ENCODE peak calls at places on chromosomes 1 and 21, in six cellular contexts. R is brain microvascular endothelial cell, W is NCI-H1694, C is uterus, Y is T-cell, G is NCI-H510A treated with DMSO at 0.1 percent for 48 hours. B is an unnamed sample.
A peak's percentile ranks its signal among the peaks of the same experiment; 100 is the strongest.

GRCh38 chr1:63087966-63088365 is 234.4 kb upstream of the FOXD3 start:
- DNase-seq in C (no peak), W (no peak), Y (no peak), G (no peak), R (peak; percentile 37), B (peak; percentile 59)

GRCh38 chr1:41325801-41326200 is 35.4 kb upstream of the FOXO6 start:
- DNase-seq in Y (no peak), G (no peak), C (no peak), R (peak; percentile 72), W (no peak), B (peak; percentile 16)

GRCh38 chr21:44800971-44801467 is 601 bp downstream of the UBE2G2 start:
- DNase-seq in G (peak; percentile 17), R (no peak), Y (no peak), W (peak; percentile 54), C (no peak), B (peak; percentile 35)

GRCh38 chr1:243261389-243261788 is 5.5 kb downstream of the SDCCAG8 start:
- DNase-seq in W (no peak), G (no peak), C (no peak), Y (no peak), R (no peak), B (no peak)

GRCh38 chr21:45577806-45578801 is 35.9 kb upstream of the SLC19A1 start:
- DNase-seq in Y (no peak), C (peak; percentile 11), R (no peak), G (peak; percentile 27), W (no peak), B (no peak)

GRCh38 chr1:204503122-204503912 is 8.7 kb upstream of the PIK3C2B start:
- DNase-seq in Y (no peak), C (no peak), G (peak; percentile 90), W (peak; percentile 81), R (peak; percentile 64), B (peak; percentile 67)

GRCh38 chr1:175714350-175714749 is 29.0 kb downstream of the TNR start:
- DNase-seq in G (no peak), Y (no peak), C (no peak), R (no peak), W (no peak), B (no peak)

GRCh38 chr1:119316870-119317416 is 51.6 kb upstream of the HAO2 start:
- DNase-seq in C (no peak), Y (no peak), W (no peak), G (no peak), R (no peak), B (no peak)

GRCh38 chr1:168921514-168922106 is 184.9 kb upstream of the ATP1B1 start:
- DNase-seq in G (no peak), C (no peak), Y (no peak), W (no peak), R (no peak), B (no peak)

GRCh38 chr1:118049981-118050380 is 120.4 kb downstream of the WDR3 start:
- DNase-seq in C (no peak), G (peak; percentile 16), Y (no peak), W (no peak), R (no peak), B (no peak)

GRCh38 chr21:14071902-14072734 is 138.6 kb downstream of the LIPI start:
- DNase-seq in Y (no peak), W (no peak), G (no peak), C (no peak), R (no peak), B (no peak)

GRCh38 chr1:7652551-7653098 is 118.5 kb upstream of the VAMP3 start:
- DNase-seq in C (no peak), R (no peak), G (no peak), W (no peak), Y (no peak), B (no peak)

GRCh38 chr1:11080931-11081330 is 18.7 kb downstream of the EXOSC10 start:
- DNase-seq in Y (no peak), W (no peak), C (no peak), R (no peak), G (no peak), B (no peak)

GRCh38 chr1:177945943-177946650 is 23.8 kb downstream of the SEC16B start:
- DNase-seq in G (peak; percentile 59), R (peak; percentile 60), C (peak; percentile 75), Y (no peak), W (peak; percentile 75), B (peak; percentile 51)

GRCh38 chr1:200890818-200891773 is 3.6 kb upstream of the INAVA start:
- DNase-seq in R (peak; percentile 24), W (peak; percentile 20), C (no peak), Y (no peak), G (no peak), B (peak; percentile 78)

GRCh38 chr1:22315315-22316078 is 136.2 kb upstream of the ZBTB40 start:
- DNase-seq in W (no peak), R (no peak), C (no peak), Y (no peak), G (no peak), B (no peak)

GRCh38 chr1:244801246-244801645 is 34.2 kb upstream of the COX20 start:
- DNase-seq in C (no peak), R (peak; percentile 12), W (peak; percentile 21), G (peak; percentile 10), Y (peak; percentile 36), B (peak; percentile 57)

GRCh38 chr1:46642091-46642680 is 25.6 kb upstream of the MOB3C start:
- DNase-seq in Y (no peak), G (no peak), R (no peak), W (peak; percentile 62), C (no peak), B (no peak)

GRCh38 chr1:85447000-85447943 is 17.7 kb downstream of the DDAH1 start:
- DNase-seq in R (no peak), G (no peak), C (no peak), W (no peak), Y (no peak), B (no peak)

B was measured in RPMI7951.